ENCODE peak calls at places on chromosomes 11 and 22, in four cellular contexts. E, A, Z and N are unnamed samples.

GRCh38 chr22:30878516-30879365 is 89.8 kb downstream of the MORC2 start:
- DNase-seq in A (no peak), E (no peak), Z (no peak), N (peak; percentile 12)

GRCh38 chr11:91081440-91082088 is 858.7 kb upstream of the CHORDC1 start:
- DNase-seq in E (no peak), Z (peak; percentile 51), A (peak; percentile 31), N (peak; percentile 70)

GRCh38 chr11:61129608-61130523 is 27.6 kb downstream of the CD5 start:
- DNase-seq in Z (peak; percentile 81), A (peak; percentile 93), E (peak; percentile 93), N (peak; percentile 93)

GRCh38 chr11:35590412-35590811 is 27.8 kb upstream of the FJX1 start:
- DNase-seq in Z (peak; percentile 43), A (peak; percentile 49), E (no peak), N (no peak)

GRCh38 chr22:48881326-48881980 is 946.2 kb downstream of the BRD1 start:
- DNase-seq in Z (no peak), A (no peak), E (no peak), N (no peak)

GRCh38 chr11:747176-748006 is at the start of gene TALDO1:
- DNase-seq in E (peak; percentile 93), Z (peak; percentile 67), A (peak; percentile 76), N (peak; percentile 80)

GRCh38 chr11:64204464-64204989 is 2.0 kb upstream of the FERMT3 start:
- DNase-seq in A (peak; percentile 96), E (peak; percentile 92), Z (peak; percentile 86), N (peak; percentile 99)

GRCh38 chr11:61966673-61967176 is 709 bp downstream of the FTH1 start:
- DNase-seq in E (peak; percentile 47), A (no peak), Z (peak; percentile 14), N (peak; percentile 55)

DNA sequence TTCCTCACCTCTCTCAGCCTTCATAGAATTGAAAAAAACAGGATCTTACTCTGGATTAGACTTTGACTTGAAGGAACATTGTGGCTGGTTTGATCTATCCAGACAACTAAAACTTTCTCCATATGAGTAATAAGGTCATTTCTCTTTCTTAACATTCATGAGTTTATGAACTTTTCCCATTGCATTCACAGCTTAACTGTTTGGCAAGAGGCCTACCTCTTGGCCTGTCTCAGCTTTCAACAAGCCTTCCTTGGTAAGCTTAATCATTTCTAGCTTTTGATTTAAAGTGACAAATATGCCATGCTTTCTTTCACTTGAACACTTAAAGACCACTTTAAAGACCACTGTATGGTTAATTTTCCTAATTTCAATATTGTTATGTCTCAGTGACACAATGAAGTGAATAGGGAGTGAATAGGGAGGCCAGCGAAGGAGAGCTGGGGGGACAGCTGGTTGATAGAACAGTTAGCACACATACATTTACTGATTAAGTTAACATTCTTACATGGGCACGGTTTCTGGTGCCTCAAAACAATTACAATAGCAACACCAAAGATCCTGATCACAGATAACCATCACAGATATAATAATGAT is 17.0 kb downstream of the IMMP1L start:
- DNase-seq in Z (peak; percentile 31), A (peak; percentile 61), E (no peak), N (peak; percentile 87)
- TF ChIP-seq CTCF in Z (no peak), A (no peak), E (no peak), N (no peak)

GRCh38 chr11:67268036-67268683 is 1.9 kb downstream of the GRK2 start:
- DNase-seq in E (no peak), A (no peak), Z (no peak), N (no peak)
- H3K4me3 ChIP-seq in E (peak overlapping the region; percentile 93), A (no peak overlapping the region), Z (no peak overlapping the region), N (peak overlapping the region; percentile 74)

GRCh38 chr22:33299245-33299956 is 241.2 kb upstream of the SYN3 start:
- DNase-seq in A (no peak), Z (no peak), E (no peak), N (peak; percentile 2)
- TF ChIP-seq CTCF in A (no peak), Z (peak; percentile 18), E (no peak), N (peak; percentile 22)

GRCh38 chr11:114150671-114151070 is 91.2 kb downstream of the ZBTB16 start:
- DNase-seq in E (no peak), A (no peak), Z (no peak), N (no peak)

GRCh38 chr11:114152162-114152561 is 92.7 kb downstream of the ZBTB16 start:
- DNase-seq in A (no peak), Z (no peak), E (no peak), N (no peak)

GRCh38 chr11:114151631-114152030 is 92.1 kb downstream of the ZBTB16 start:
- DNase-seq in E (no peak), Z (no peak), A (no peak), N (no peak)

GRCh38 chr11:114147389-114148382 is 88.2 kb downstream of the ZBTB16 start:
- DNase-seq in A (no peak), Z (no peak), E (no peak), N (peak; percentile 50)

DNA sequence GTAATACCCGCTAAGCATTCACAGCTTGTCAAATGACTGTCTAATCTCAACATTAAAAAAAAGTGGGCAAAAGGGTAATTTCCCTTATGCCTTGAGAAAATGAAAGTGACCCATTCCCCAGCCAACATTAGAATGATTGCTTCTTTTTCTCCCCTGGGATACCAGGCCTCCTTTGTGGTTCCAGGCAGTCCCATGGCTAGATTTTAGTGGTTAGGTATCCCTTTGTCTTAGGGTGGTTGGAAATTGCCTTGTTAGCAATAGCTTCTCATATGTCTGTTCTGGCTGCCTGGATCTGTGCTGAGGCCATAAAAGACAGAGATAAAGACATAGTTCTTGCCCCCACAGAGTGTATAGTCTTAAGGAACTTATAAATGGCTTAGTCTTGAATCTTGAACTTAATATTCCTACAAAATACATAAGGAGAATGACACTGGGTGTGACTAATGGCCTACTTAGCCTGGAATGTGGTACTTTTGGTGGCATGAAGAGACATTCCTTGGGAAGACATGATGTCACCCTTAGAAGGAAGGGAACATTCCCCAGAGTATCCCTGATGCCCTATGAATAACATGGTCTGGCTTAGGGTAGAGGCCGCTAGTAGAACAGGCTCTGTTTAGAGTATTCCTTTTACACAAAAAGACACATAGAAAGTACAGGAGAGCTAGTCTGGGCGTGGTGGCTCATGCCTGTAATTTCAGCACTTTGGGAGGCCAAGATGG is 90.3 kb downstream of the ZBTB16 start:
- DNase-seq in E (no peak), Z (no peak), A (no peak), N (peak; percentile 62)
- H3K4me3 ChIP-seq in E (no peak overlapping the region), Z (no peak overlapping the region), A (no peak overlapping the region), N (no peak overlapping the region)

GRCh38 chr22:32794449-32795213 is 6.9 kb upstream of the TIMP3 start:
- DNase-seq in A (peak; percentile 54), Z (no peak), E (no peak), N (peak; percentile 43)
- TF ChIP-seq CTCF in A (no peak), Z (peak; percentile 41), E (no peak), N (peak; percentile 34)

GRCh38 chr22:49934144-49934890 is 15.9 kb downstream of the CRELD2 start:
- DNase-seq in A (peak; percentile 12), Z (no peak), E (peak; percentile 59), N (peak; percentile 9)

GRCh38 chr22:49934891-49935557 is 16.6 kb downstream of the CRELD2 start:
- DNase-seq in Z (no peak), A (peak; percentile 39), E (peak; percentile 90), N (peak; percentile 45)

GRCh38 chr22:49936018-49936972 is 17.9 kb downstream of the CRELD2 start:
- DNase-seq in Z (peak; percentile 52), A (peak; percentile 86), E (peak; percentile 91), N (peak; percentile 74)

GRCh38 chr22:49936973-49937757 is 18.7 kb downstream of the CRELD2 start:
- DNase-seq in E (no peak), Z (no peak), A (no peak), N (no peak)

GRCh38 chr22:49935561-49935960 is 17.1 kb downstream of the CRELD2 start:
- DNase-seq in A (no peak), Z (no peak), E (no peak), N (no peak)
- H3K4me3 ChIP-seq in A (no peak overlapping the region), Z (no peak overlapping the region), E (peak overlapping the region; percentile 39), N (peak overlapping the region; percentile 20)

GRCh38 chr11:72705442-72706365 is 31.5 kb upstream of the PDE2A start:
- DNase-seq in Z (no peak), E (no peak), A (no peak), N (no peak)

GRCh38 chr11:72702842-72703241 is 28.6 kb upstream of the PDE2A start:
- DNase-seq in E (no peak), A (no peak), Z (no peak), N (no peak)

GRCh38 chr11:72703281-72704008 is 29.2 kb upstream of the PDE2A start:
- DNase-seq in E (peak; percentile 36), Z (peak; percentile 43), A (peak; percentile 63), N (peak; percentile 88)

GRCh38 chr11:72704783-72705287 is 30.6 kb upstream of the PDE2A start:
- DNase-seq in A (no peak), Z (no peak), E (no peak), N (no peak)

GRCh38 chr11:72704028-72704782 is 30.0 kb upstream of the PDE2A start:
- DNase-seq in E (no peak), Z (no peak), A (no peak), N (no peak)
- TF ChIP-seq CTCF in E (no peak), Z (peak; percentile 37), A (peak; percentile 20), N (peak; percentile 31)